ENCODE peak calls at places on chromosome 1, in six cellular contexts. One of them, this sample, is unnamed.

GRCh38 chr1:114428083-114428754 is 82.8 kb downstream of the TRIM33 start:
- DNase-seq in GM23248: peak; percentile 60
- DNase-seq in PC-9: no peak
- DNase-seq in PC-3: peak; percentile 38
- DNase-seq in SK-N-SH: no peak
- DNase-seq in GM23338: no peak
- DNase-seq in this sample: no peak

GRCh38 chr1:240084749-240085148 is 6.9 kb upstream of the FMN2 start:
- DNase-seq in SK-N-SH: no peak
- DNase-seq in GM23248: no peak
- DNase-seq in PC-9: no peak
- DNase-seq in GM23338: no peak
- DNase-seq in PC-3: no peak
- DNase-seq in this sample: no peak

GRCh38 chr1:204834752-204835151 is 35.9 kb upstream of the NFASC start:
- DNase-seq in GM23338: peak; percentile 19
- DNase-seq in GM23248: no peak
- DNase-seq in SK-N-SH: no peak
- DNase-seq in PC-9: no peak
- DNase-seq in PC-3: no peak
- DNase-seq in this sample: no peak

GRCh38 chr1:66022904-66023620 is 230.4 kb downstream of the PDE4B start:
- DNase-seq in SK-N-SH: no peak
- DNase-seq in GM23338: peak; percentile 70
- DNase-seq in PC-9: no peak
- DNase-seq in PC-3: peak; percentile 15
- DNase-seq in GM23248: peak; percentile 29
- DNase-seq in this sample: peak; percentile 17

GRCh38 chr1:27598288-27598687 is 5.7 kb downstream of the AHDC1 start:
- DNase-seq in PC-3: no peak
- DNase-seq in GM23248: peak; percentile 35
- DNase-seq in SK-N-SH: peak; percentile 74
- DNase-seq in GM23338: peak; percentile 73
- DNase-seq in PC-9: no peak
- DNase-seq in this sample: no peak

GRCh38 chr1:203089001-203089650 is 3.3 kb upstream of the MYOG start:
- DNase-seq in GM23338: no peak
- DNase-seq in GM23248: no peak
- DNase-seq in PC-9: peak; percentile 40
- DNase-seq in SK-N-SH: no peak
- DNase-seq in PC-3: peak; percentile 46
- DNase-seq in this sample: no peak

GRCh38 chr1:30929135-30929889 is 20.8 kb upstream of the SDC3 start:
- DNase-seq in SK-N-SH: peak; percentile 70
- DNase-seq in PC-3: peak; percentile 63
- DNase-seq in GM23248: peak; percentile 70
- DNase-seq in PC-9: no peak
- DNase-seq in GM23338: peak; percentile 83
- DNase-seq in this sample: peak; percentile 31

GRCh38 chr1:168966217-168966616 is 140.3 kb upstream of the ATP1B1 start:
- DNase-seq in PC-9: no peak
- DNase-seq in GM23338: no peak
- DNase-seq in GM23248: no peak
- DNase-seq in SK-N-SH: no peak
- DNase-seq in PC-3: no peak
- DNase-seq in this sample: no peak

GRCh38 chr1:154115180-154115579 is 39.7 kb downstream of the NUP210L start:
- DNase-seq in PC-9: no peak
- DNase-seq in GM23338: peak; percentile 15
- DNase-seq in SK-N-SH: no peak
- DNase-seq in PC-3: no peak
- DNase-seq in GM23248: no peak
- DNase-seq in this sample: peak; percentile 77

GRCh38 chr1:156748670-156749428 is 2.6 kb downstream of the HDGF start:
- DNase-seq in PC-9: peak; percentile 75
- DNase-seq in GM23338: no peak
- DNase-seq in PC-3: peak; percentile 77
- DNase-seq in SK-N-SH: no peak
- DNase-seq in GM23248: peak; percentile 66
- DNase-seq in this sample: no peak

GRCh38 chr1:52122424-52122823 is 19.5 kb upstream of the ZFYVE9 start:
- DNase-seq in GM23248: no peak
- DNase-seq in PC-3: no peak
- DNase-seq in SK-N-SH: no peak
- DNase-seq in PC-9: no peak
- DNase-seq in GM23338: no peak
- DNase-seq in this sample: no peak

GRCh38 chr1:232553050-232553754 is 76.7 kb downstream of the SIPA1L2 start:
- DNase-seq in GM23248: peak; percentile 20
- DNase-seq in SK-N-SH: peak; percentile 54
- DNase-seq in PC-3: no peak
- DNase-seq in PC-9: no peak
- DNase-seq in GM23338: no peak
- DNase-seq in this sample: no peak

GRCh38 chr1:1433804-1434130 is 1.7 kb upstream of the VWA1 start:
- DNase-seq in GM23248: peak; percentile 57
- DNase-seq in PC-3: peak; percentile 75
- DNase-seq in GM23338: no peak
- DNase-seq in SK-N-SH: peak; percentile 31
- DNase-seq in PC-9: peak; percentile 68
- DNase-seq in this sample: no peak

GRCh38 chr1:6958407-6958806 is 173.2 kb downstream of the CAMTA1 start:
- DNase-seq in GM23248: no peak
- DNase-seq in GM23338: no peak
- DNase-seq in PC-3: no peak
- DNase-seq in PC-9: no peak
- DNase-seq in SK-N-SH: no peak
- DNase-seq in this sample: no peak

GRCh38 chr1:111948209-111949131 is 41.0 kb downstream of the KCND3 start:
- DNase-seq in PC-9: no peak
- DNase-seq in GM23248: peak; percentile 66
- DNase-seq in SK-N-SH: peak; percentile 54
- DNase-seq in PC-3: peak; percentile 46
- DNase-seq in GM23338: no peak
- DNase-seq in this sample: no peak

GRCh38 chr1:25586181-25586588 is 30.4 kb upstream of the MAN1C1 start:
- DNase-seq in GM23338: peak; percentile 88
- DNase-seq in PC-9: no peak
- DNase-seq in SK-N-SH: no peak
- DNase-seq in PC-3: no peak
- DNase-seq in GM23248: no peak
- DNase-seq in this sample: no peak

GRCh38 chr1:33393991-33394390 is 36.9 kb downstream of the PHC2 start:
- DNase-seq in PC-9: no peak
- DNase-seq in PC-3: no peak
- DNase-seq in GM23248: no peak
- DNase-seq in SK-N-SH: no peak
- DNase-seq in GM23338: no peak
- DNase-seq in this sample: no peak

GRCh38 chr1:162726539-162726938 is 64.0 kb upstream of the HSD17B7 start:
- DNase-seq in PC-9: no peak
- DNase-seq in PC-3: no peak
- DNase-seq in SK-N-SH: no peak
- DNase-seq in GM23338: no peak
- DNase-seq in GM23248: no peak
- DNase-seq in this sample: no peak

GRCh38 chr1:21152423-21153100 is 24.1 kb downstream of the EIF4G3 start:
- DNase-seq in PC-3: no peak
- DNase-seq in GM23338: no peak
- DNase-seq in PC-9: no peak
- DNase-seq in SK-N-SH: no peak
- DNase-seq in GM23248: peak; percentile 49
- DNase-seq in this sample: no peak

GRCh38 chr1:169495916-169496315 is 10.2 kb upstream of the SLC19A2 start:
- DNase-seq in GM23338: no peak
- DNase-seq in PC-3: no peak
- DNase-seq in SK-N-SH: no peak
- DNase-seq in GM23248: no peak
- DNase-seq in PC-9: no peak
- DNase-seq in this sample: no peak

GRCh38 chr1:117068580-117068979 is 8.5 kb downstream of the TTF2 start:
- DNase-seq in PC-9: no peak
- DNase-seq in SK-N-SH: no peak
- DNase-seq in GM23248: no peak
- DNase-seq in GM23338: no peak
- DNase-seq in PC-3: no peak
- DNase-seq in this sample: no peak

GRCh38 chr1:77313491-77313890 is 31.7 kb downstream of the AK5 start:
- DNase-seq in SK-N-SH: peak; percentile 12
- DNase-seq in PC-9: no peak
- DNase-seq in GM23338: peak; percentile 80
- DNase-seq in PC-3: peak; percentile 41
- DNase-seq in GM23248: peak; percentile 5
- DNase-seq in this sample: peak; percentile 12

GRCh38 chr1:208036177-208036808 is 125.4 kb upstream of the CD34 start:
- DNase-seq in PC-9: no peak
- DNase-seq in PC-3: peak; percentile 68
- DNase-seq in GM23248: no peak
- DNase-seq in GM23338: peak; percentile 67
- DNase-seq in SK-N-SH: peak; percentile 58
- DNase-seq in this sample: peak; percentile 45

GRCh38 chr1:35603468-35603867 is 30.4 kb downstream of the TFAP2E start:
- DNase-seq in PC-9: no peak
- DNase-seq in PC-3: no peak
- DNase-seq in GM23338: no peak
- DNase-seq in SK-N-SH: no peak
- DNase-seq in GM23248: no peak
- DNase-seq in this sample: no peak

GRCh38 chr1:30807318-30808066 is 49.9 kb upstream of the LAPTM5 start:
- DNase-seq in SK-N-SH: peak; percentile 72
- DNase-seq in GM23248: peak; percentile 47
- DNase-seq in GM23338: no peak
- DNase-seq in PC-9: no peak
- DNase-seq in PC-3: no peak
- DNase-seq in this sample: no peak

GRCh38 chr1:47809301-47810084 is 187.7 kb downstream of the TRABD2B start:
- DNase-seq in GM23248: no peak
- DNase-seq in GM23338: no peak
- DNase-seq in PC-3: peak; percentile 57
- DNase-seq in PC-9: peak; percentile 68
- DNase-seq in SK-N-SH: no peak
- DNase-seq in this sample: no peak

GRCh38 chr1:232382671-232383070 is 247.3 kb downstream of the SIPA1L2 start:
- DNase-seq in PC-9: no peak
- DNase-seq in SK-N-SH: no peak
- DNase-seq in GM23248: peak; percentile 82
- DNase-seq in GM23338: no peak
- DNase-seq in PC-3: no peak
- DNase-seq in this sample: no peak

GRCh38 chr1:116329524-116330341 is 43.3 kb upstream of the ATP1A1 start:
- DNase-seq in PC-9: peak; percentile 50
- DNase-seq in GM23248: no peak
- DNase-seq in PC-3: peak; percentile 53
- DNase-seq in GM23338: no peak
- DNase-seq in SK-N-SH: no peak
- DNase-seq in this sample: no peak

GRCh38 chr1:200588698-200589097 is 31.9 kb downstream of the KIF14 start:
- DNase-seq in SK-N-SH: no peak
- DNase-seq in PC-9: no peak
- DNase-seq in PC-3: no peak
- DNase-seq in GM23248: no peak
- DNase-seq in GM23338: no peak
- DNase-seq in this sample: no peak

DNA sequence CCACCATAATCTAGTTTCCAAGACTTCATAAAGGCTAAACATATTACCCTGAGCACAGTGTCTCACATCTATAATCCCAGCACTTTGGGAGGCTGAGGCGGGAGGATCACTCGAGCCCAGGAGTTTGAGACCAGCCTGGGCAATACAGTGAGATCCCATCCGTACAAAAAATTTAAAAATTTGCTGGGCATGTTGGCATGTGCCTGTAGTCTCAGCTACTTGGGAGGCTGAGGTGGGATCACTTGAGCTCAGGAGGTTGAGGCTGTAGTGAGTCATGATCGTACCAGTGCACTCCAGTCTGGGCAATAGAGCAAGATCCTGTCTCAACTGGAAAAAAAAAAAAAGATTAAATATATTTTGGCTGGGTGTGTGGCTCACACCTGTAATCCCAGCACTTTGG is 90.1 kb downstream of the PTPN14 start:
- DNase-seq in GM23248: no peak
- DNase-seq in PC-3: no peak
- DNase-seq in GM23338: no peak
- DNase-seq in PC-9: no peak
- DNase-seq in SK-N-SH: no peak
- DNase-seq in this sample: no peak
- H3K9me2 ChIP-seq in GM23248: no peaks in the 10 kb centered on the region
- H3K9me2 ChIP-seq in PC-3: no peaks in the 10 kb centered on the region
- H3K9me2 ChIP-seq in GM23338: no peaks in the 10 kb centered on the region
- H3K9me2 ChIP-seq in PC-9: no peaks in the 10 kb centered on the region
- H3K9me2 ChIP-seq in SK-N-SH: no peaks in the 10 kb centered on the region
- H3K9me2 ChIP-seq in this sample: no peaks in the 10 kb centered on the region

GRCh38 chr1:59170659-59171058 is 126.2 kb upstream of the FGGY start:
- DNase-seq in PC-3: no peak
- DNase-seq in PC-9: no peak
- DNase-seq in SK-N-SH: no peak
- DNase-seq in GM23248: no peak
- DNase-seq in GM23338: no peak
- DNase-seq in this sample: no peak
- H4K20me1 ChIP-seq in PC-3: no peaks in the 10 kb centered on the region
- H4K20me1 ChIP-seq in PC-9: no peaks in the 10 kb centered on the region
- H4K20me1 ChIP-seq in SK-N-SH: no peaks in the 10 kb centered on the region
- H4K20me1 ChIP-seq in GM23248: no peaks in the 10 kb centered on the region
- H4K20me1 ChIP-seq in GM23338: no peaks in the 10 kb centered on the region
- H4K20me1 ChIP-seq in this sample: no peaks in the 10 kb centered on the region

GRCh38 chr1:219778110-219778509 is 150.2 kb downstream of the SLC30A10 start:
- DNase-seq in PC-9: no peak
- DNase-seq in SK-N-SH: no peak
- DNase-seq in PC-3: no peak
- DNase-seq in GM23248: no peak
- DNase-seq in GM23338: no peak
- DNase-seq in this sample: no peak
- H3F3A ChIP-seq in PC-9: no peaks in the 10 kb centered on the region
- H3F3A ChIP-seq in SK-N-SH: no peaks in the 10 kb centered on the region
- H3F3A ChIP-seq in PC-3: no peaks in the 10 kb centered on the region
- H3F3A ChIP-seq in GM23248: no peaks in the 10 kb centered on the region
- H3F3A ChIP-seq in GM23338: no peaks in the 10 kb centered on the region
- H3F3A ChIP-seq in this sample: no peaks in the 10 kb centered on the region

GRCh38 chr1:172416482-172417035 is 3.9 kb upstream of the C1orf105 start:
- DNase-seq in PC-9: no peak
- DNase-seq in SK-N-SH: no peak
- DNase-seq in GM23338: no peak
- DNase-seq in PC-3: no peak
- DNase-seq in GM23248: no peak
- DNase-seq in this sample: no peak

GRCh38 chr1:172417552-172417951 is 2.9 kb upstream of the C1orf105 start:
- DNase-seq in SK-N-SH: no peak
- DNase-seq in PC-3: peak; percentile 95
- DNase-seq in GM23338: peak; percentile 28
- DNase-seq in PC-9: peak; percentile 88
- DNase-seq in GM23248: no peak
- DNase-seq in this sample: no peak

GRCh38 chr1:172423336-172423735 is 2.9 kb downstream of the C1orf105 start:
- DNase-seq in GM23338: no peak
- DNase-seq in PC-3: no peak
- DNase-seq in PC-9: no peak
- DNase-seq in SK-N-SH: no peak
- DNase-seq in GM23248: no peak
- DNase-seq in this sample: no peak

GRCh38 chr1:172421974-172422604 is 1.6 kb downstream of the C1orf105 start:
- DNase-seq in GM23338: no peak
- DNase-seq in PC-3: no peak
- DNase-seq in SK-N-SH: no peak
- DNase-seq in GM23248: no peak
- DNase-seq in PC-9: no peak
- DNase-seq in this sample: no peak

GRCh38 chr1:172420385-172420784 is at the start of gene C1orf105:
- DNase-seq in PC-9: no peak
- DNase-seq in PC-3: no peak
- DNase-seq in GM23248: no peak
- DNase-seq in GM23338: no peak
- DNase-seq in SK-N-SH: no peak
- DNase-seq in this sample: no peak
- H3K9me2 ChIP-seq in PC-9: no peaks in the 10 kb centered on the region
- H3K9me2 ChIP-seq in PC-3: no peaks in the 10 kb centered on the region
- H3K9me2 ChIP-seq in GM23248: no peaks in the 10 kb centered on the region
- H3K9me2 ChIP-seq in GM23338: no peaks in the 10 kb centered on the region
- H3K9me2 ChIP-seq in SK-N-SH: no peaks in the 10 kb centered on the region
- H3K9me2 ChIP-seq in this sample: no peaks in the 10 kb centered on the region

This sample was measured in MM.1S.